ENCODE peak calls at places on chromosomes 11 and 22, in seven cellular contexts. N is SK-N-SH, J is GM23248, R is mammary epithelial cell, D is NT2/D1, M is H9, Y is fibroblast of lung. V is an unnamed sample.
A peak's percentile ranks its signal among the peaks of the same experiment; 100 is the strongest.

GRCh38 chr22:44892803-44893730 is 116.7 kb downstream of the PHF21B start:
- DNase-seq in Y (no peak), D (no peak), J (no peak), N (no peak), M (no peak), R (no peak), V (no peak)

GRCh38 chr11:124970925-124971324 is 16.9 kb downstream of the CCDC15 start:
- DNase-seq in Y (peak; percentile 24), N (peak; percentile 5), M (peak; percentile 45), D (peak; percentile 18), J (peak; percentile 47), R (peak; percentile 46), V (no peak)

GRCh38 chr11:94117871-94118270 is 10.8 kb upstream of the PANX1 start:
- DNase-seq in R (peak; percentile 44), D (no peak), N (no peak), J (peak; percentile 25), M (no peak), Y (peak; percentile 59), V (no peak)

GRCh38 chr11:113242767-113243397 is 71.5 kb upstream of the TTC12 start:
- DNase-seq in M (peak; percentile 36), R (peak; percentile 39), Y (peak; percentile 70), D (no peak), J (peak; percentile 80), N (no peak), V (peak; percentile 72)

GRCh38 chr11:7527029-7527428 is 13.2 kb downstream of the PPFIBP2 start:
- DNase-seq in M (no peak), R (no peak), D (no peak), N (no peak), J (no peak), Y (no peak), V (no peak)

GRCh38 chr11:62020661-62021060 is 53.2 kb upstream of the FTH1 start:
- DNase-seq in N (no peak), Y (no peak), J (peak; percentile 30), M (no peak), D (no peak), R (peak; percentile 66), V (no peak)

GRCh38 chr11:114846040-114846791 is 167.9 kb downstream of the NXPE2 start:
- DNase-seq in N (peak; percentile 22), R (peak; percentile 6), Y (peak; percentile 49), J (peak; percentile 2), D (no peak), M (peak; percentile 55), V (peak; percentile 0)

GRCh38 chr11:36300651-36301050 is 4.6 kb downstream of the PRR5L start:
- DNase-seq in M (no peak), R (no peak), Y (peak; percentile 41), N (no peak), D (no peak), J (peak; percentile 50), V (peak; percentile 89)

GRCh38 chr11:398826-399225 is 4.8 kb downstream of the PKP3 start:
- DNase-seq in R (no peak), J (peak; percentile 53), M (no peak), Y (no peak), N (no peak), D (no peak), V (no peak)

GRCh38 chr11:14577835-14578529 is 57.8 kb upstream of the PSMA1 start:
- DNase-seq in N (no peak), M (no peak), D (no peak), Y (no peak), R (no peak), J (no peak), V (no peak)

GRCh38 chr11:34654491-34655334 is 33.8 kb downstream of the EHF start:
- DNase-seq in Y (peak; percentile 53), M (peak; percentile 51), D (no peak), N (no peak), R (peak; percentile 71), J (peak; percentile 75), V (peak; percentile 87)

GRCh38 chr22:21033895-21034294 is 1.5 kb upstream of the SLC7A4 start:
- DNase-seq in Y (no peak), R (no peak), M (no peak), J (no peak), D (no peak), N (no peak), V (no peak)

GRCh38 chr22:40401532-40401931 is 31.1 kb downstream of the SGSM3 start:
- DNase-seq in D (no peak), J (no peak), R (no peak), Y (no peak), N (no peak), M (no peak), V (no peak)

GRCh38 chr11:101434241-101434640 is 149.6 kb downstream of the TRPC6 start:
- DNase-seq in R (peak; percentile 48), Y (no peak), M (no peak), D (no peak), J (no peak), N (no peak), V (no peak)

GRCh38 chr11:36354221-36355003 is 58.3 kb downstream of the PRR5L start:
- DNase-seq in D (no peak), M (no peak), Y (peak; percentile 94), J (peak; percentile 84), N (no peak), R (peak; percentile 59), V (peak; percentile 84)

GRCh38 chr11:7603031-7603781 is 70.1 kb downstream of the CYB5R2 start:
- DNase-seq in N (no peak), D (no peak), Y (peak; percentile 3), R (no peak), J (peak; percentile 51), M (no peak), V (peak; percentile 82)

GRCh38 chr22:37179622-37180420 is 8.2 kb downstream of the C1QTNF6 start:
- DNase-seq in N (no peak), J (no peak), D (no peak), Y (no peak), M (no peak), R (no peak), V (no peak)

GRCh38 chr11:2446590-2447252 is 1.9 kb downstream of the KCNQ1 start:
- DNase-seq in R (no peak), D (no peak), N (peak; percentile 30), J (no peak), Y (no peak), M (no peak), V (no peak)

GRCh38 chr22:20211997-20212753 is 55.9 kb downstream of the RTN4R start:
- DNase-seq in D (no peak), Y (peak; percentile 60), R (peak; percentile 13), N (peak; percentile 94), M (no peak), J (no peak), V (no peak)

GRCh38 chr11:8721740-8722139 is 39.1 kb downstream of the RPL27A start:
- DNase-seq in D (no peak), M (no peak), J (peak; percentile 20), N (no peak), R (no peak), Y (peak; percentile 82), V (peak; percentile 39)

GRCh38 chr22:37353839-37354238 is 71.5 kb downstream of the CYTH4 start:
- DNase-seq in R (no peak), D (no peak), J (peak; percentile 74), N (no peak), M (no peak), Y (peak; percentile 94), V (peak; percentile 34)

GRCh38 chr11:95714853-95715776 is 74.5 kb downstream of the FAM76B start:
- DNase-seq in J (no peak), M (no peak), N (no peak), R (no peak), Y (no peak), D (no peak), V (no peak)

GRCh38 chr11:95713428-95713827 is 76.2 kb downstream of the FAM76B start:
- DNase-seq in R (no peak), N (no peak), Y (no peak), D (no peak), J (no peak), M (no peak), V (no peak)

GRCh38 chr11:95708681-95709080 is 80.9 kb downstream of the FAM76B start:
- DNase-seq in D (no peak), M (no peak), N (no peak), Y (no peak), R (no peak), J (no peak), V (no peak)

GRCh38 chr11:95711945-95712221 is 77.7 kb downstream of the FAM76B start:
- DNase-seq in J (no peak), Y (no peak), R (no peak), N (no peak), D (no peak), M (no peak), V (no peak)

GRCh38 chr11:95711162-95711944 is 78.2 kb downstream of the FAM76B start:
- DNase-seq in M (no peak), N (no peak), J (peak; percentile 72), D (no peak), R (peak; percentile 23), Y (peak; percentile 92), V (no peak)
- H3K9ac ChIP-seq in M (no peak overlapping the region), N (no peak overlapping the region), J (no peak overlapping the region), D (no peak overlapping the region), R (no peak overlapping the region), Y (no peak overlapping the region), V (no peak overlapping the region)

GRCh38 chr22:48175721-48176120 is 1413.3 kb downstream of the TBC1D22A start:
- DNase-seq in D (no peak), R (no peak), M (no peak), Y (no peak), J (no peak), N (no peak), V (no peak)
- H3K9me3 ChIP-seq in D (no peaks in the 10 kb centered on the region), R (peaks cover 54% of the 10 kb centered on the region), M (no peaks in the 10 kb centered on the region), Y (no peaks in the 10 kb centered on the region), J (no peaks in the 10 kb centered on the region), N (no peaks in the 10 kb centered on the region), V (peaks cover 4% of the 10 kb centered on the region)

GRCh38 chr11:65478411-65479183 is 20.2 kb upstream of the MALAT1 start:
- DNase-seq in Y (peak; percentile 70), M (no peak), N (no peak), R (no peak), J (peak; percentile 84), D (no peak), V (peak; percentile 38)

GRCh38 chr11:65476632-65477270 is 22.1 kb upstream of the MALAT1 start:
- DNase-seq in Y (no peak), J (peak; percentile 62), M (no peak), N (no peak), R (no peak), D (no peak), V (no peak)

GRCh38 chr11:65477271-65478029 is 21.4 kb upstream of the MALAT1 start:
- DNase-seq in J (peak; percentile 99), Y (peak; percentile 93), D (peak; percentile 90), N (peak; percentile 98), M (peak; percentile 95), R (peak; percentile 95), V (peak; percentile 98)

GRCh38 chr11:65482306-65482850 is 16.5 kb upstream of the MALAT1 start:
- DNase-seq in J (no peak), Y (peak; percentile 53), R (no peak), D (no peak), N (no peak), M (no peak), V (no peak)

GRCh38 chr11:65479184-65480145 is 19.4 kb upstream of the MALAT1 start:
- DNase-seq in D (no peak), N (peak; percentile 60), J (peak; percentile 98), M (peak; percentile 76), Y (peak; percentile 89), R (peak; percentile 72), V (peak; percentile 82)
- H3K9ac ChIP-seq in D (peak overlapping the region; percentile 61), N (peak overlapping the region; percentile 99), J (peak overlapping the region; percentile 98), M (no peak overlapping the region), Y (peak overlapping the region; percentile 93), R (peak overlapping the region; percentile 35), V (peak overlapping the region; percentile 99)

DNA sequence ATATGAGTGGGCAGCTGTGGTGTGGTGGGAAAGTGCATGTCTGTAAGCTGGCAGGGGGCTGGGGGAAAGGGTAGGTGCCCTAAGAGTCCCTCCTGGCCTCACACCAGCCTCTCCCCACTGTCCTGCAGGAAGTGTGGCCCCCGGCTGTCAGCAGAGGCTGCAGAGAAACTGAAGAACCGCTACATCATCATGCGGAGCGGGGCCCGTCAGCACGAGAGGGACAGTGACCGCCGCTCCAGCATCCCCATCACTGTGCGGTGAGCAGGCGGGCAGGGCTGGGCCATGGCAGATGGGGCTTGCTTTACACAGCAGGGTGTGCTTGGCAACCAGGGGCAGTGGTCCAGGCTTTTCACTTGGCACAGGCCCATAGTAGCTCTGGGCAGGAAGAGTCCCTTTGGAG is 19.8 kb downstream of the MCM5 start:
- DNase-seq in M (no peak), N (no peak), Y (no peak), R (no peak), J (no peak), D (no peak), V (no peak)
- H3K9me3 ChIP-seq in M (no peaks in the 10 kb centered on the region), N (no peaks in the 10 kb centered on the region), Y (no peaks in the 10 kb centered on the region), R (no peaks in the 10 kb centered on the region), J (no peaks in the 10 kb centered on the region), D (no peaks in the 10 kb centered on the region), V (no peaks in the 10 kb centered on the region)